ENCODE peak calls at places on chromosomes 4 and X, in five cellular contexts. C, R, I, E and Q are unnamed samples.

GRCh38 chr4:26130173-26130572 is 190.6 kb upstream of the RBPJ start:
- DNase-seq in E (no peak), R (no peak), C (no peak), I (no peak), Q (no peak)

GRCh38 chr4:187204389-187204920 is 480.8 kb upstream of the FAT1 start:
- DNase-seq in R (no peak), E (no peak), C (no peak), I (no peak), Q (peak; percentile 11)

GRCh38 chrX:2610246-2611170 is 80.6 kb upstream of the CD99 start:
- DNase-seq in C (no peak), R (no peak), E (peak; percentile 12), I (peak; percentile 7), Q (no peak)

GRCh38 chrX:44698328-44698727 is 145.5 kb upstream of the DUSP21 start:
- DNase-seq in I (no peak), E (no peak), R (no peak), C (no peak), Q (no peak)

GRCh38 chr4:157514711-157515110 is 294.2 kb downstream of the GRIA2 start:
- DNase-seq in C (no peak), I (no peak), E (no peak), R (no peak), Q (no peak)

GRCh38 chr4:13539047-13539720 is 5.1 kb downstream of the NKX3-2 start:
- DNase-seq in R (no peak), C (no peak), E (peak; percentile 46), I (no peak), Q (no peak)

GRCh38 chr4:140296335-140296753 is 77.1 kb upstream of the SCOC start:
- DNase-seq in E (peak; percentile 89), I (peak; percentile 11), C (no peak), R (no peak), Q (peak; percentile 93)

GRCh38 chr4:30716671-30717207 is 3.4 kb upstream of the PCDH7 start:
- DNase-seq in E (no peak), C (peak; percentile 2), R (no peak), I (peak; percentile 51), Q (no peak)

GRCh38 chr4:40874331-40874730 is 124.6 kb downstream of the NSUN7 start:
- DNase-seq in I (no peak), C (no peak), E (no peak), R (no peak), Q (no peak)

GRCh38 chrX:154378799-154379568 is at the start of gene EMD:
- DNase-seq in C (peak; percentile 100), R (peak; percentile 92), I (peak; percentile 94), E (peak; percentile 84), Q (peak; percentile 96)

GRCh38 chrX:148500428-148501120 is at the start of gene AFF2:
- DNase-seq in R (peak; percentile 51), I (no peak), E (peak; percentile 60), C (peak; percentile 69), Q (peak; percentile 33)

GRCh38 chrX:141701081-141701480 is 2.5 kb upstream of the SPANXD start:
- DNase-seq in R (no peak), I (no peak), E (no peak), C (no peak), Q (no peak)

GRCh38 chr4:177441061-177441802 is 1.0 kb downstream of the AGA start:
- DNase-seq in R (peak; percentile 2), C (no peak), E (no peak), I (peak; percentile 37), Q (peak; percentile 37)

GRCh38 chr4:181637186-181638105 is 605.8 kb upstream of the TENM3 start:
- DNase-seq in E (peak; percentile 61), R (no peak), C (no peak), I (no peak), Q (no peak)

GRCh38 chr4:128159967-128160366 is 98.9 kb downstream of the LARP1B start:
- DNase-seq in C (no peak), R (no peak), E (no peak), I (no peak), Q (no peak)

GRCh38 chrX:118872102-118872566 is 48.5 kb downstream of the ZCCHC12 start:
- DNase-seq in I (peak; percentile 62), R (no peak), E (peak; percentile 20), C (no peak), Q (peak; percentile 85)

GRCh38 chrX:13688384-13688771 is 550 bp upstream of the RAB9A start:
- DNase-seq in C (no peak), E (no peak), I (peak; percentile 17), R (no peak), Q (peak; percentile 17)